ENCODE peak calls at places on chromosomes 3 and 15, in four cellular contexts. One of them, this sample, is unnamed.
A peak's percentile ranks its signal among the peaks of the same experiment; 100 is the strongest.

GRCh38 chr3:112822116-112823055 is 24.3 kb downstream of the CD200R1L start:
- DNase-seq in HepG2: no peak
- DNase-seq in GM12878: no peak
- DNase-seq in H1: no peak
- DNase-seq in this sample: no peak

GRCh38 chr3:15875016-15875689 is 77.4 kb upstream of the ANKRD28 start:
- DNase-seq in GM12878: no peak
- DNase-seq in HepG2: no peak
- DNase-seq in H1: no peak
- DNase-seq in this sample: no peak

GRCh38 chr3:124800511-124801374 is 70.5 kb downstream of the UMPS start:
- DNase-seq in HepG2: no peak
- DNase-seq in H1: no peak
- DNase-seq in GM12878: no peak
- DNase-seq in this sample: no peak

GRCh38 chr3:143170676-143171075 is 51.1 kb downstream of the CHST2 start:
- DNase-seq in HepG2: no peak
- DNase-seq in GM12878: no peak
- DNase-seq in H1: no peak
- DNase-seq in this sample: no peak

GRCh38 chr3:196339493-196340254 is 1.5 kb upstream of the TM4SF19 start:
- DNase-seq in HepG2: peak; percentile 21
- DNase-seq in H1: no peak
- DNase-seq in GM12878: no peak
- DNase-seq in this sample: no peak

GRCh38 chr15:88744548-88745020 is 58.7 kb upstream of the ACAN start:
- DNase-seq in GM12878: no peak
- DNase-seq in HepG2: no peak
- DNase-seq in H1: no peak
- DNase-seq in this sample: peak; percentile 27

GRCh38 chr3:135090020-135090717 is 295.1 kb downstream of the EPHB1 start:
- DNase-seq in HepG2: no peak
- DNase-seq in GM12878: no peak
- DNase-seq in H1: peak; percentile 8
- DNase-seq in this sample: no peak

GRCh38 chr3:183988216-183988790 is 29.4 kb downstream of the ABCC5 start:
- DNase-seq in HepG2: peak; percentile 92
- DNase-seq in GM12878: no peak
- DNase-seq in H1: no peak
- DNase-seq in this sample: no peak

GRCh38 chr15:73325191-73325980 is 43.4 kb downstream of the HCN4 start:
- DNase-seq in H1: no peak
- DNase-seq in GM12878: no peak
- DNase-seq in HepG2: no peak
- DNase-seq in this sample: no peak

GRCh38 chr3:23944007-23944760 is 902 bp upstream of the NR1D2 start:
- DNase-seq in H1: no peak
- DNase-seq in GM12878: no peak
- DNase-seq in HepG2: no peak
- DNase-seq in this sample: no peak

GRCh38 chr3:89851974-89852621 is 744.7 kb downstream of the EPHA3 start:
- DNase-seq in H1: peak; percentile 83
- DNase-seq in HepG2: peak; percentile 36
- DNase-seq in GM12878: no peak
- DNase-seq in this sample: peak; percentile 68

GRCh38 chr3:56799251-56799882 is 2.4 kb downstream of the ARHGEF3 start:
- DNase-seq in HepG2: peak; percentile 73
- DNase-seq in GM12878: no peak
- DNase-seq in H1: no peak
- DNase-seq in this sample: no peak

GRCh38 chr3:117526485-117527079 is 817.0 kb downstream of the TUSC7 start:
- DNase-seq in GM12878: no peak
- DNase-seq in H1: no peak
- DNase-seq in HepG2: peak; percentile 4
- DNase-seq in this sample: peak; percentile 20

GRCh38 chr15:40244961-40245523 is 6.2 kb downstream of the PAK6 start:
- DNase-seq in H1: no peak
- DNase-seq in GM12878: no peak
- DNase-seq in HepG2: peak; percentile 10
- DNase-seq in this sample: no peak

GRCh38 chr15:40064231-40064894 is 25.4 kb upstream of the SRP14 start:
- DNase-seq in GM12878: no peak
- DNase-seq in H1: no peak
- DNase-seq in HepG2: no peak
- DNase-seq in this sample: peak; percentile 48

GRCh38 chr3:123409443-123410148 is 39.3 kb downstream of the ADCY5 start:
- DNase-seq in HepG2: no peak
- DNase-seq in H1: no peak
- DNase-seq in GM12878: no peak
- DNase-seq in this sample: no peak

GRCh38 chr3:124570232-124570631 is 160.0 kb upstream of the UMPS start:
- DNase-seq in H1: no peak
- DNase-seq in HepG2: no peak
- DNase-seq in GM12878: no peak
- DNase-seq in this sample: no peak

GRCh38 chr3:126389112-126389791 is 5.5 kb upstream of the CFAP100 start:
- DNase-seq in H1: peak; percentile 79
- DNase-seq in HepG2: peak; percentile 93
- DNase-seq in GM12878: no peak
- DNase-seq in this sample: peak; percentile 92

GRCh38 chr3:168002786-168003368 is 92.8 kb downstream of the GOLIM4 start:
- DNase-seq in HepG2: no peak
- DNase-seq in H1: no peak
- DNase-seq in GM12878: no peak
- DNase-seq in this sample: no peak

GRCh38 chr3:45499529-45499928 is 95.0 kb upstream of the LIMD1 start:
- DNase-seq in HepG2: peak; percentile 12
- DNase-seq in H1: no peak
- DNase-seq in GM12878: no peak
- DNase-seq in this sample: no peak

GRCh38 chr15:38440353-38441129 is 13.4 kb upstream of the FAM98B start:
- DNase-seq in GM12878: peak; percentile 44
- DNase-seq in HepG2: peak; percentile 75
- DNase-seq in H1: peak; percentile 62
- DNase-seq in this sample: peak; percentile 27

GRCh38 chr15:68553994-68554715 is 24.6 kb upstream of the CORO2B start:
- DNase-seq in GM12878: no peak
- DNase-seq in HepG2: peak; percentile 61
- DNase-seq in H1: peak; percentile 94
- DNase-seq in this sample: no peak

GRCh38 chr15:84666373-84666772 is 8.4 kb upstream of the NMB start:
- DNase-seq in H1: no peak
- DNase-seq in GM12878: no peak
- DNase-seq in HepG2: no peak
- DNase-seq in this sample: no peak

GRCh38 chr3:57805674-57806073 is 49.6 kb downstream of the SLMAP start:
- DNase-seq in GM12878: no peak
- DNase-seq in HepG2: no peak
- DNase-seq in H1: no peak
- DNase-seq in this sample: peak; percentile 20

GRCh38 chr15:32886441-32886840 is 168.6 kb downstream of the GREM1 start:
- DNase-seq in HepG2: no peak
- DNase-seq in H1: no peak
- DNase-seq in GM12878: no peak
- DNase-seq in this sample: no peak

GRCh38 chr3:127157181-127157828 is 35.6 kb upstream of the PRR23E start:
- DNase-seq in GM12878: no peak
- DNase-seq in HepG2: no peak
- DNase-seq in H1: no peak
- DNase-seq in this sample: no peak

GRCh38 chr3:42515391-42515916 is 13.0 kb downstream of the VIPR1 start:
- DNase-seq in HepG2: no peak
- DNase-seq in H1: no peak
- DNase-seq in GM12878: no peak
- DNase-seq in this sample: no peak

GRCh38 chr3:115627180-115628074 is 4.1 kb downstream of the GAP43 start:
- DNase-seq in HepG2: no peak
- DNase-seq in H1: no peak
- DNase-seq in GM12878: no peak
- DNase-seq in this sample: no peak

GRCh38 chr3:108428580-108428979 is 81.8 kb downstream of the MYH15 start:
- DNase-seq in H1: no peak
- DNase-seq in GM12878: no peak
- DNase-seq in HepG2: no peak
- DNase-seq in this sample: no peak

GRCh38 chr3:99646107-99646435 is 7.7 kb downstream of the COL8A1 start:
- DNase-seq in HepG2: no peak
- DNase-seq in H1: no peak
- DNase-seq in GM12878: no peak
- DNase-seq in this sample: no peak
- H3K9ac ChIP-seq in HepG2: no peak overlapping the region
- H3K9ac ChIP-seq in H1: no peak overlapping the region
- H3K9ac ChIP-seq in GM12878: no peak overlapping the region
- H3K9ac ChIP-seq in this sample: no peak overlapping the region

DNA sequence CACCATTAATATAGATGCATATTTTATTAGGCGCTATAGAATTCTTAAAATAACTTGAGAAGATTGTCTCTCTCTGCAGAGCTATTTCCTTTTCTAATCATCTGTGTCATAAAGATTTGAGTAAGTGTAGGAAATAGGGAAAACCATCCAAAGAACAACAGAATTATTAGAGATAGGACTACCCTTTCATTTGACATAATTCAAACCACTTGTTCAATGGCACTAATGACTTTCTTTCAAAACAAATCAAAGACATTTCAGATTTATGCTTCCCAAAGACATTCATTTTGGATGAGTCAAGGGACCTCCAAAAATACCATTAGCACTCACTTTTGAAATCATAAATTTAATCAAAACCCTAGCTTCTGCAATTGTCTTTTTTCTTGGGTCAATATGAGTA is 29.5 kb downstream of the PRICKLE2 start:
- DNase-seq in GM12878: no peak
- DNase-seq in HepG2: no peak
- DNase-seq in H1: no peak
- DNase-seq in this sample: no peak
- H3K4me3 ChIP-seq in GM12878: no peak overlapping the region
- H3K4me3 ChIP-seq in HepG2: no peak overlapping the region
- H3K4me3 ChIP-seq in H1: no peak overlapping the region
- H3K4me3 ChIP-seq in this sample: no peak overlapping the region

GRCh38 chr15:45471151-45471550 is 51.4 kb downstream of the SLC30A4 start:
- DNase-seq in GM12878: no peak
- DNase-seq in H1: no peak
- DNase-seq in HepG2: no peak
- DNase-seq in this sample: no peak
- TF ChIP-seq SUZ12 in GM12878: no peak
- TF ChIP-seq SUZ12 in H1: no peak
- TF ChIP-seq SUZ12 in HepG2: no peak
- TF ChIP-seq SUZ12 in this sample: no peak

GRCh38 chr15:52261026-52261425 is 34.6 kb downstream of the MYO5C start:
- DNase-seq in HepG2: no peak
- DNase-seq in GM12878: no peak
- DNase-seq in H1: no peak
- DNase-seq in this sample: no peak
- H3K9ac ChIP-seq in HepG2: no peak overlapping the region
- H3K9ac ChIP-seq in GM12878: peak overlapping the region; percentile 73
- H3K9ac ChIP-seq in H1: peak overlapping the region; percentile 55
- H3K9ac ChIP-seq in this sample: peak overlapping the region; percentile 36

DNA sequence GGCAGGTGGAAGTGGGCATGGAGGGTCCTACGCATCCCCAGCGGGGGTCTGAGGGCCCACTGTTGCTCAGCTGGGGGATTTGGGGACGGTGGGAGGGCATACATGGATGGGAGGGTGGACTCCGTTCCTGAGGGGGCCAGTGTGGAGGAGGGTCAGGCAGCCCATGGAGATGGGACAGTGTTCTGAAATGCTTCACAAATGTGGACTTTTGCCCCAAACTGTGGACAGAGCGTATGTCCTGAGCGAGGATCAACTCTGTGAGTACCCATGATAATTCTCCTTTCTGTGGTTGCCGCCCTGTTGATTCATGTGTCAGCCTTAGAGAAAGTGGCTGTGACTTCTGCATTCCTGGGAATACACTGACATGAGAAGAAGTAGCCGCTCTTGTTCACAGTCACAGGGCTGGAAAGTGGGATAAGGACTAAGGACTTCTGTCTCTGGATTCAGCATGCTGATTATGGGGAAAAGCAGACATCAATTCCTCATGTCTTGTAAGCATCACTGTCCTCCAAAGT is 33.4 kb downstream of the SMAD3 start:
- DNase-seq in GM12878: no peak
- DNase-seq in H1: no peak
- DNase-seq in HepG2: peak; percentile 90
- DNase-seq in this sample: no peak
- H3K4me3 ChIP-seq in GM12878: no peak overlapping the region
- H3K4me3 ChIP-seq in H1: no peak overlapping the region
- H3K4me3 ChIP-seq in HepG2: no peak overlapping the region
- H3K4me3 ChIP-seq in this sample: no peak overlapping the region

DNA sequence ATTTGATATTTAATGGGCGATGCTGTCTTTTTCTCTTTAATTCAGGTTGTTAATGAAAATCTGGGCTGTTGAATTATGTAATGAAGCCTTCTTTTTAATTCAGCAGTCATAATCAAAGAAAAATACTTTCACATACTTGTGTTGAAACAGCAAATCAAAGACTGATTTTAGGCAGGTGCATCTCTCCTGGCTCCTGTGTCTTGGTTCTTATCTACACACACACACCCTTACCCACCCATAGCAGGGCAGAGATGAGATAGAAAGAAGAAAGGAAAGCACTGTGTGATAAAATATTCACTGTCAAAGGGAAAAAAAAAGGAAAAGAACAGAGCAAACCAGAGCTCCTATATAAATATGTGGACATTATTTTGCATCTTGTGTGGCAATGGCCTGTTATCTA is 130.6 kb upstream of the CGNL1 start:
- DNase-seq in GM12878: no peak
- DNase-seq in HepG2: no peak
- DNase-seq in H1: no peak
- DNase-seq in this sample: no peak
- TF ChIP-seq SUZ12 in GM12878: no peak
- TF ChIP-seq SUZ12 in HepG2: no peak
- TF ChIP-seq SUZ12 in H1: no peak
- TF ChIP-seq SUZ12 in this sample: no peak

GRCh38 chr15:58446521-58446920 is 14.7 kb downstream of the LIPC start:
- DNase-seq in HepG2: no peak
- DNase-seq in H1: no peak
- DNase-seq in GM12878: no peak
- DNase-seq in this sample: no peak

GRCh38 chr15:58443291-58443690 is 11.5 kb downstream of the LIPC start:
- DNase-seq in H1: no peak
- DNase-seq in GM12878: no peak
- DNase-seq in HepG2: no peak
- DNase-seq in this sample: peak; percentile 23

GRCh38 chr15:58445861-58446260 is 14.1 kb downstream of the LIPC start:
- DNase-seq in HepG2: no peak
- DNase-seq in GM12878: no peak
- DNase-seq in H1: no peak
- DNase-seq in this sample: no peak

GRCh38 chr15:58444056-58444455 is 12.3 kb downstream of the LIPC start:
- DNase-seq in H1: no peak
- DNase-seq in GM12878: no peak
- DNase-seq in HepG2: no peak
- DNase-seq in this sample: no peak

GRCh38 chr15:58444658-58445332 is 13.0 kb downstream of the LIPC start:
- DNase-seq in H1: no peak
- DNase-seq in HepG2: no peak
- DNase-seq in GM12878: no peak
- DNase-seq in this sample: no peak
- H3K9ac ChIP-seq in H1: no peak overlapping the region
- H3K9ac ChIP-seq in HepG2: no peak overlapping the region
- H3K9ac ChIP-seq in GM12878: no peak overlapping the region
- H3K9ac ChIP-seq in this sample: no peak overlapping the region

This sample was measured in NT2/D1.